ENCODE peak calls at places on chromosomes 4 and X, in five cellular contexts. P is HL-60, X is endodermal cell, J is breast epithelium, O is H9. F is an unnamed sample.

GRCh38 chr4:181757921-181758320 is 485.3 kb upstream of the TENM3 start:
- DNase-seq in P (no peak), X (no peak), J (no peak), O (no peak), F (no peak)

GRCh38 chr4:55125087-55125721 is at the start of gene KDR:
- DNase-seq in P (no peak), X (peak), J (peak), O (peak), F (no peak)

GRCh38 chr4:74768857-74769525 is 25.3 kb downstream of the BTC start:
- DNase-seq in P (no peak), X (no peak), J (no peak), O (no peak), F (peak)

GRCh38 chrX:40389555-40389954 is 191.2 kb upstream of the ATP6AP2 start:
- DNase-seq in P (no peak), X (no peak), J (no peak), O (no peak), F (no peak)

GRCh38 chr4:176289561-176289960 is 20.5 kb upstream of the ASB5 start:
- DNase-seq in P (no peak), X (no peak), J (no peak), O (no peak), F (no peak)

GRCh38 chr4:166277851-166278250 is 404.8 kb downstream of the TLL1 start:
- DNase-seq in P (no peak), X (no peak), J (no peak), O (no peak), F (no peak)

GRCh38 chr4:132063829-132064228 is 1085.3 kb upstream of the PCDH10 start:
- DNase-seq in P (no peak), X (no peak), J (no peak), O (no peak), F (no peak)

GRCh38 chrX:153926863-153927685 is 1.0 kb upstream of the ARHGAP4 start:
- DNase-seq in P (peak), X (no peak), J (peak), O (peak), F (no peak)

GRCh38 chrX:15645266-15645665 is 19.3 kb downstream of the CLTRN start:
- DNase-seq in P (no peak), X (no peak), J (no peak), O (no peak), F (no peak)

GRCh38 chr4:14864365-14864762 is 137.9 kb upstream of the CPEB2 start:
- DNase-seq in P (peak), X (no peak), J (no peak), O (no peak), F (no peak)

GRCh38 chrX:120749141-120749846 is 119.4 kb upstream of the C1GALT1C1 start:
- DNase-seq in P (peak), X (no peak), J (no peak), O (no peak), F (no peak)

GRCh38 chr4:8278421-8279287 is 9.1 kb downstream of the HTRA3 start:
- DNase-seq in P (no peak), X (no peak), J (no peak), O (no peak), F (no peak)

GRCh38 chr4:185550933-185551332 is 15.6 kb upstream of the PDLIM3 start:
- DNase-seq in P (no peak), X (no peak), J (no peak), O (no peak), F (no peak)

GRCh38 chrX:68503830-68504229 is 5.0 kb downstream of the YIPF6 start:
- DNase-seq in P (no peak), X (no peak), J (no peak), O (no peak), F (no peak)

GRCh38 chr4:3657917-3658913 is 108.0 kb upstream of the ADRA2C start:
- DNase-seq in P (no peak), X (no peak), J (no peak), O (no peak), F (no peak)

GRCh38 chrX:38973327-38973726 is 172.1 kb downstream of the MID1IP1 start:
- DNase-seq in P (no peak), X (no peak), J (no peak), O (no peak), F (no peak)

GRCh38 chrX:11100281-11101035 is 10.7 kb upstream of the HCCS start:
- DNase-seq in P (no peak), X (peak), J (peak), O (peak), F (no peak)

GRCh38 chr4:37762294-37763163 is 64.0 kb upstream of the PGM2 start:
- DNase-seq in P (peak), X (peak), J (no peak), O (peak), F (peak)

GRCh38 chr4:79650794-79651431 is 242.9 kb upstream of the GK2 start:
- DNase-seq in P (no peak), X (no peak), J (no peak), O (no peak), F (peak)

GRCh38 chr4:87220094-87220831 is at the start of gene KLHL8:
- DNase-seq in P (peak), X (peak), J (peak), O (peak), F (peak)

GRCh38 chrX:16892504-16893362 is 22.6 kb upstream of the RBBP7 start:
- DNase-seq in P (peak), X (peak), J (peak), O (peak), F (no peak)

GRCh38 chrX:108165349-108166111 is 74.0 kb downstream of the ATG4A start:
- DNase-seq in P (peak), X (peak), J (no peak), O (peak), F (no peak)

GRCh38 chrX:56219702-56220101 is 12.5 kb upstream of the KLF8 start:
- DNase-seq in P (no peak), X (no peak), J (no peak), O (no peak), F (no peak)

GRCh38 chrX:120791013-120791643 is 84.5 kb downstream of the CT47B1 start:
- DNase-seq in P (no peak), X (no peak), J (peak), O (no peak), F (no peak)

GRCh38 chrX:19751068-19751467 is 136.3 kb downstream of the SH3KBP1 start:
- DNase-seq in P (no peak), X (peak), J (no peak), O (no peak), F (no peak)

GRCh38 chr4:95204873-95205272 is 343.9 kb downstream of the UNC5C start:
- DNase-seq in P (no peak), X (peak), J (no peak), O (no peak), F (no peak)

GRCh38 chrX:44422631-44423030 is 79.2 kb upstream of the EFHC2 start:
- DNase-seq in P (no peak), X (no peak), J (no peak), O (no peak), F (no peak)

GRCh38 chr4:53026233-53026632 is 164.1 kb downstream of the RASL11B start:
- DNase-seq in P (no peak), X (no peak), J (no peak), O (no peak), F (no peak)
- H3K27ac ChIP-seq in P (no peak), X (no peak), J (no peak), O (no peak), F (no peak)

GRCh38 chrX:69808375-69808774 is 192.5 kb downstream of the EDA start:
- DNase-seq in P (no peak), X (no peak), J (no peak), O (no peak), F (no peak)

GRCh38 chrX:69807400-69807799 is 191.5 kb downstream of the EDA start:
- DNase-seq in P (no peak), X (no peak), J (no peak), O (no peak), F (no peak)
- H3K27ac ChIP-seq in P (no peak), X (no peak), J (no peak), O (no peak), F (no peak)

GRCh38 chr4:57631147-57631546 is 521.0 kb upstream of the IGFBP7 start:
- DNase-seq in P (no peak), X (no peak), J (no peak), O (no peak), F (no peak)
- H3K27ac ChIP-seq in P (no peak), X (no peak), J (no peak), O (no peak), F (no peak)

GRCh38 chr4:138816883-138817282 is 198.7 kb upstream of the NOCT start:
- DNase-seq in P (no peak), X (peak), J (no peak), O (no peak), F (no peak)
- H3K27ac ChIP-seq in P (no peak), X (no peak), J (no peak), O (no peak), F (no peak)

GRCh38 chr4:120053916-120054315 is 12.7 kb downstream of the MAD2L1 start:
- DNase-seq in P (no peak), X (no peak), J (no peak), O (no peak), F (no peak)
- H3K27ac ChIP-seq in P (no peak), X (no peak), J (no peak), O (no peak), F (no peak)

GRCh38 chrX:152830312-152831305 is at the start of the genes CETN2 and NSDHL:
- DNase-seq in P (peak), X (peak), J (peak), O (peak), F (peak)

GRCh38 chrX:152833378-152833777 is 2.5 kb downstream of the NSDHL start:
- DNase-seq in P (no peak), X (no peak), J (no peak), O (no peak), F (no peak)

GRCh38 chrX:152832520-152832919 is 1.7 kb downstream of the NSDHL start:
- DNase-seq in P (no peak), X (peak), J (no peak), O (no peak), F (no peak)

GRCh38 chrX:152831391-152831790 is 528 bp downstream of the NSDHL start:
- DNase-seq in P (no peak), X (no peak), J (no peak), O (no peak), F (no peak)
- H3K27ac ChIP-seq in P (peak), X (no peak), J (peak), O (no peak), F (peak)

GRCh38 chrX:57451426-57452020 is 140.3 kb upstream of the ZXDB start:
- DNase-seq in P (no peak), X (no peak), J (no peak), O (no peak), F (no peak)
- H3K27ac ChIP-seq in P (no peak), X (no peak), J (no peak), O (no peak), F (no peak)

GRCh38 chr4:1333256-1333655 is 13.8 kb upstream of the UVSSA start:
- DNase-seq in P (no peak), X (no peak), J (no peak), O (no peak), F (no peak)

GRCh38 chr4:1334579-1334895 is 12.5 kb upstream of the UVSSA start:
- DNase-seq in P (no peak), X (no peak), J (no peak), O (no peak), F (no peak)

GRCh38 chr4:1330761-1331590 is 16.0 kb upstream of the UVSSA start:
- DNase-seq in P (no peak), X (no peak), J (no peak), O (no peak), F (no peak)

GRCh38 chr4:1331591-1332353 is 15.2 kb upstream of the UVSSA start:
- DNase-seq in P (no peak), X (no peak), J (no peak), O (no peak), F (no peak)

GRCh38 chr4:1332686-1333085 is 14.3 kb upstream of the UVSSA start:
- DNase-seq in P (no peak), X (no peak), J (no peak), O (no peak), F (no peak)
- H3K27ac ChIP-seq in P (no peak), X (no peak), J (no peak), O (no peak), F (no peak)

DNA sequence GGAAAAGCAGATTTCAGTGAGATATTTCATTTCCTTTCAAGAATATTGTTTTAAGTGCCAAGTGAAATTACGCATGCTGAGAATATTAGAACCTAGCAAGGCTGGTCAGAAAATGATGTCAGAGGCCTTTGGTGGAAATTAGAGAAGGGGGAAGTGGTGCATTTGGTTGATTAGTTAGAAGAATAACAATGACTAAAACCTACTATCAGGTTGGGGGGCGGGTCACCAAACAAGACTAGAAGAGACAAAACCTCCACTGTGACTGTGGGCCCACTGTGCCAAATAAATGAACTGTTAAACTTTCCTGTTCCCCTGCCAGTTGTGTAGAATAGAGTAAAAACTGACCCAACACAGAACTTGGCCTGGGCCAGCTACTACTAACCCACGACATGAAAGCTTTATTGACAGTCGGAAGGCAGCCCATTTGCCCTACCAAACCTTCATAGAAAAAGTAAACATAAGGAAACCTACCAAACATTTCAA is 2.9 kb downstream of the RAPGEF2 start:
- DNase-seq in P (peak), X (peak), J (no peak), O (no peak), F (no peak)
- H3K27ac ChIP-seq in P (no peak), X (no peak), J (peak), O (no peak), F (peak)

GRCh38 chr4:153234923-153235322 is 30.7 kb downstream of the TRIM2 start:
- DNase-seq in P (no peak), X (no peak), J (no peak), O (no peak), F (no peak)
- H3K27ac ChIP-seq in P (no peak), X (no peak), J (no peak), O (no peak), F (no peak)

F was measured in epithelial cell of prostate.